ENCODE peak calls at places on chromosomes 13 and 19, in ten cellular contexts. W is hepatocyte, H is tibial nerve, T is A549, X is heart left ventricle, Q is H9, S is ovary, K is tibial artery, R is Peyer's patch, I is ascending aorta. L is an unnamed sample.

GRCh38 chr19:33156354-33156753 is 24.4 kb downstream of the WDR88 start:
- DNase-seq in W (no peak), X (no peak), Q (no peak), T (no peak), S (no peak), H (no peak), R (no peak), I (no peak), K (no peak), L (no peak)

GRCh38 chr19:10474962-10475451 is 28.1 kb downstream of the KEAP1 start:
- DNase-seq in Q (no peak), W (no peak), R (no peak), T (no peak), K (no peak), I (no peak), S (no peak), H (no peak), X (no peak), L (no peak)

GRCh38 chr13:105363747-105364177 is 1171.7 kb downstream of the EFNB2 start:
- DNase-seq in K (no peak), S (no peak), H (no peak), W (no peak), X (no peak), R (no peak), T (no peak), I (no peak), Q (no peak), L (no peak)

GRCh38 chr13:42218576-42218975 is 53.4 kb upstream of the AKAP11 start:
- DNase-seq in T (no peak), Q (no peak), H (no peak), W (no peak), R (no peak), S (no peak), X (no peak), I (no peak), K (no peak), L (no peak)

GRCh38 chr13:50030315-50030714 is 15.1 kb downstream of the KCNRG start:
- DNase-seq in I (no peak), K (no peak), R (no peak), T (no peak), Q (no peak), W (no peak), H (no peak), S (no peak), X (no peak), L (no peak)

GRCh38 chr13:110856941-110857835 is 57.7 kb downstream of the ANKRD10 start:
- DNase-seq in S (no peak), H (no peak), I (no peak), X (no peak), Q (no peak), W (no peak), K (no peak), T (no peak), R (no peak), L (no peak)

GRCh38 chr13:94343243-94343585 is 136.3 kb downstream of the DCT start:
- DNase-seq in I (no peak), S (no peak), R (no peak), Q (no peak), T (no peak), W (peak; percentile 33), H (no peak), X (no peak), K (no peak), L (no peak)

GRCh38 chr13:109126973-109127615 is 497.7 kb downstream of the MYO16 start:
- DNase-seq in W (no peak), X (no peak), H (no peak), Q (no peak), S (no peak), R (no peak), K (no peak), T (no peak), I (no peak), L (no peak)

GRCh38 chr19:43747557-43748204 is 7.1 kb downstream of the SMG9 start:
- DNase-seq in I (no peak), Q (no peak), W (no peak), X (no peak), T (no peak), S (no peak), R (no peak), K (no peak), H (no peak), L (no peak)

GRCh38 chr13:30791354-30791921 is 56.1 kb downstream of the ALOX5AP start:
- DNase-seq in K (no peak), X (peak; percentile 74), Q (no peak), W (no peak), I (no peak), T (no peak), R (no peak), H (peak; percentile 49), S (no peak), L (peak; percentile 78)

GRCh38 chr19:13957107-13957506 is 4.8 kb downstream of the DCAF15 start:
- DNase-seq in T (no peak), H (no peak), S (no peak), W (no peak), X (no peak), R (no peak), K (no peak), I (no peak), Q (no peak), L (no peak)

GRCh38 chr19:55536366-55536765 is 567 bp downstream of the SBK2 start:
- DNase-seq in W (no peak), I (no peak), S (no peak), X (no peak), Q (no peak), K (no peak), T (no peak), H (no peak), R (no peak), L (no peak)

GRCh38 chr19:46639356-46640061 is 3.5 kb upstream of the GNG8 start:
- DNase-seq in S (peak; percentile 84), X (peak; percentile 84), I (peak; percentile 38), W (peak; percentile 88), T (no peak), H (no peak), K (no peak), R (no peak), Q (no peak), L (peak; percentile 60)

GRCh38 chr13:53159439-53159838 is 130.8 kb downstream of the OLFM4 start:
- DNase-seq in S (no peak), X (no peak), T (no peak), W (no peak), R (no peak), K (no peak), I (no peak), Q (no peak), H (no peak), L (no peak)

DNA sequence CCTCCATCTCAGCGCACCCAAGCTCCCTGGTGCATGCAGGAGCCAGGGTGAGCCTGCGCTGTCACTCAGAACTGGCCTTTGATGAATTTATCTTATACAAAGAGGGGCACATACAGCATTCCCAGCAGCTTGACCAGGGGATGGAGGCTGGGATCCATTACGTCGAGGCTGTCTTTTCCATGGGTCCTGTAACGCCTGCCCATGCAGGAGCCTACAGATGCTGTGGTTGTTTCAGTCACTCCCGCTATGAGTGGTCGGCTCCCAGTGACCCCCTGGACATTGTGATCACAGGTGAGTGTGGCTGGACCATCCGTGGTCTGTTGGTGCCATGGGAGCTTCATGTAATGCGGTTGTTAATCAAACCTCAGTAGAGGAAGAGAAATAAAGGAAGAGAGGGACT is 33.0 kb downstream of the LAIR2 start:
- DNase-seq in K (no peak), I (no peak), H (no peak), R (no peak), W (no peak), S (no peak), X (no peak), T (no peak), Q (no peak), L (no peak)
- H3K9me3 ChIP-seq in K (no peaks in the 10 kb centered on the region), I (no peaks in the 10 kb centered on the region), H (no peaks in the 10 kb centered on the region), R (no peaks in the 10 kb centered on the region), W (no peaks in the 10 kb centered on the region), S (no peaks in the 10 kb centered on the region), X (no peaks in the 10 kb centered on the region), T (no peaks in the 10 kb centered on the region), Q (peaks cover 86% of the 10 kb centered on the region), L (no peaks in the 10 kb centered on the region)

GRCh38 chr19:29084266-29084665 is 128.7 kb downstream of the UQCRFS1 start:
- DNase-seq in T (peak; percentile 55), K (no peak), S (no peak), W (peak; percentile 28), X (no peak), R (no peak), Q (peak; percentile 65), H (no peak), I (no peak), L (no peak)
- TF ChIP-seq CTCF in T (peak; percentile 24), K (no peak), S (no peak), W (peak; percentile 20), X (no peak), R (no peak), Q (peak; percentile 67), H (no peak), I (no peak), L (peak; percentile 31)

DNA sequence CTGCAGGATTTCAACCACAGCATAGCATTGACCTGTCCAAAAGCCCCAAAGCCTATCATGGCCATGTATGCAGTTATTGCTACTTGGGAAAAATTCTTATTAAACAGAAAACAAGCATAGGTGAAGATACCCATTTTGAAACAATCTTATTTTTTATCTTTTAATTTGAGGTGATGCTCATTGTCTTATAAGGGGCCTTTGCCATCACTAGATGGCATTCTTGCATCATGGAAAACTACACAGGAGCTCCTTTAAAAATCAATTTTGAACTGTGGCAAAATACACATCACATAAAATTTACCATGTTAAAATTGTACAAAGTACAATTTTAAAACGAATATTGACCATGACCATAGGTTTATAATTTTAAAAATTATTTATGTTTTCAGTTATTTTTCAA is 38.9 kb upstream of the ZNF835 start:
- DNase-seq in X (no peak), I (no peak), Q (no peak), S (no peak), T (no peak), K (no peak), W (no peak), R (no peak), H (no peak), L (no peak)
- H3K9me3 ChIP-seq in X (no peaks in the 10 kb centered on the region), I (no peaks in the 10 kb centered on the region), Q (peaks cover 79% of the 10 kb centered on the region), S (no peaks in the 10 kb centered on the region), T (peaks cover 57% of the 10 kb centered on the region), K (no peaks in the 10 kb centered on the region), W (peaks cover 3% of the 10 kb centered on the region), R (peaks cover 8% of the 10 kb centered on the region), H (no peaks in the 10 kb centered on the region), L (no peaks in the 10 kb centered on the region)

DNA sequence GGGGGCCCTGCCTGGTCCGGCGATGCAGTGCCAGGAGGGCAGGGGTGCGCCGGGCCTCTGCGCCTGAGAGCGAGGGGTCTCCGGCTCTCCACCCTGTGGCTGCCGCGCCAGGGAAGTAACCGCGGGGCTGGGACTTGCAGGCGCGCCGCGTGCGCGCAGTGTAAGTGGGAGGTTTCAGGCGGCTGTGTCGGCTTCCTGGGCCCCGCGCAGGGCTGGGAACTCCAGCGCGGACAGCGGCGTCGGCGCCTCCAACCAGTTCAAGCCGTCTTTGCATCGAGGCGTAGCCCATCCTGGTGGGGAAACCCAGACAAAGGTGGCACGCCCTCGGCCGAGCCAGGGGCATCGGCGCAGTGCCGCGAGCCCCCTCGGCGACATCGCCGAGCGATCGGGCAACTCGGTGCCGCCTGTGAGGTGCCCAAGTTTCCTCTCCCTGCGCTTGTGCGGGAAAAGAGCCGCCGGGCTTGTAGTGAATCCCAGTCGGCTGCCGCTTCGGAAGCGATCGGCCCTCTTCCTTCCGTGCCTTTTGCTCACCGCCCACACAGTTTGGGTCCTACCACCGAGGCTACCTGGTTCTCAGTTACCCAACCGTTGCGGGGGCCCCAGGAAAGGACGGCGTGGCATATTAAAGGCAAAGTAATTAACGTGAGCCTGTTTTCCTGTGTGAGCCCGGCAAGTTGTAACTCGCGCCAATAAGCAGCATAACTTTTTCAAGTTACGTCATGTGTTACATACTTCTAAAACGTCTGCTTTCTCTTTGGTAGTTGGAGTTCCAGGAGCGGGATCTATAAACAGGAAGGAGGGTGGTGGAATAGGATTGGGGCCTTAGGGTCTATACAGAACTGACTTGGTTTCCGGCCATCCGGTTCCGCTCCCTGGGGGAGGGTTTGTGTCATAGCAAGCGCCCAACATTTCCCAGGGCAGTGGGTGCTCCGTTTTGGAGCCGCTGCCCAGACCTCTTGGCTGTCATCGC is 1.2 kb downstream of the LRCH1 start:
- DNase-seq in K (peak; percentile 85), I (peak; percentile 28), S (peak; percentile 67), W (peak; percentile 83), Q (peak; percentile 61), T (peak; percentile 49), R (peak; percentile 79), H (peak; percentile 43), X (peak; percentile 88), L (peak; percentile 69)
- TF ChIP-seq CTCF in K (peak; percentile 39), I (peak; percentile 38), S (peak; percentile 6), W (peak; percentile 8), Q (peak; percentile 37), T (no peak), R (no peak), H (peak; percentile 39), X (peak; percentile 31), L (peak; percentile 44)

L was measured in left ventricle myocardium inferior.